ENCODE peak calls at places on chromosome 21, in ten cellular contexts. Q is fibroblast of lung, B is astrocyte, C is GM23248, O is DND-41, E is mesendoderm, A is endothelial cell of umbilical vein, H is HCT116, U is colonic mucosa, I is mesenchymal stem cell. D is an unnamed sample. For H3K27me3, the result is how much of the 10 kb centered on the place peaks cover.

GRCh38 chr21:36788116-36788515 is 89.2 kb downstream of the SIM2 start:
- DNase-seq in U (peak), O (no peak), B (no peak), C (no peak), Q (no peak), I (peak), A (no peak), E (no peak), H (peak), D (no peak)

GRCh38 chr21:42214081-42214750 is 4.7 kb upstream of the ABCG1 start:
- DNase-seq in I (no peak), A (no peak), C (no peak), H (no peak), E (no peak), Q (no peak), B (no peak), O (no peak), U (no peak), D (no peak)

GRCh38 chr21:37675202-37675801 is 241.0 kb downstream of the KCNJ6 start:
- DNase-seq in E (peak), A (peak), O (peak), I (peak), U (peak), Q (peak), H (peak), C (peak), B (peak), D (peak)

GRCh38 chr21:8991088-8991907 is 1530.1 kb upstream of the TPTE start:
- DNase-seq in E (no peak), A (peak), C (no peak), U (no peak), O (no peak), Q (peak), I (no peak), B (peak), H (no peak), D (no peak)

GRCh38 chr21:45974073-45975016 is 7.2 kb upstream of the COL6A1 start:
- DNase-seq in Q (peak), H (peak), A (peak), I (peak), U (no peak), O (no peak), C (peak), E (peak), B (peak), D (no peak)

GRCh38 chr21:41885341-41886024 is 6.3 kb upstream of the PRDM15 start:
- DNase-seq in O (no peak), Q (peak), A (no peak), C (no peak), U (no peak), E (no peak), H (no peak), I (peak), B (peak), D (no peak)

GRCh38 chr21:23624281-23624680 is 1983.0 kb downstream of the MRPL39 start:
- DNase-seq in O (no peak), H (no peak), A (no peak), C (no peak), B (no peak), Q (no peak), E (no peak), I (no peak), U (no peak), D (no peak)

GRCh38 chr21:46157987-46158451 is 2.6 kb upstream of the FTCD start:
- DNase-seq in B (no peak), I (no peak), U (no peak), H (no peak), C (no peak), A (no peak), O (no peak), E (no peak), Q (no peak), D (no peak)

GRCh38 chr21:42997053-42997452 is 22.7 kb downstream of the PKNOX1 start:
- DNase-seq in E (no peak), U (peak), C (peak), I (peak), O (no peak), Q (peak), H (no peak), B (peak), A (no peak), D (no peak)

GRCh38 chr21:16992448-16992847 is 520.4 kb upstream of the CXADR start:
- DNase-seq in B (no peak), O (no peak), C (no peak), Q (no peak), H (no peak), I (no peak), A (no peak), E (peak), U (no peak), D (no peak)

GRCh38 chr21:34968414-34969333 is 80.4 kb downstream of the RUNX1 start:
- DNase-seq in C (no peak), I (no peak), E (no peak), A (no peak), U (no peak), O (no peak), H (no peak), Q (no peak), B (no peak), D (no peak)

GRCh38 chr21:46092811-46093667 is 4.9 kb upstream of the COL6A2 start:
- DNase-seq in H (no peak), E (no peak), B (no peak), C (peak), Q (no peak), U (no peak), A (no peak), O (no peak), I (no peak), D (no peak)

GRCh38 chr21:17784604-17785402 is 34.4 kb downstream of the C21orf91 start:
- DNase-seq in I (no peak), H (no peak), E (no peak), Q (peak), O (no peak), U (no peak), A (no peak), C (no peak), B (peak), D (no peak)

GRCh38 chr21:35438643-35439404 is 389.7 kb upstream of the RUNX1 start:
- DNase-seq in B (peak), H (no peak), A (no peak), O (peak), Q (peak), I (no peak), U (peak), E (peak), C (no peak), D (no peak)

GRCh38 chr21:44337941-44338895 is 972 bp downstream of the CFAP410 start:
- DNase-seq in I (peak), O (peak), H (peak), A (peak), C (peak), E (peak), Q (peak), B (peak), U (peak), D (peak)
- H3K4me3 ChIP-seq in I (peak), O (peak), H (peak), A (no peak), C (peak), E (no peak), Q (peak), B (peak), U (peak), D (peak)

DNA sequence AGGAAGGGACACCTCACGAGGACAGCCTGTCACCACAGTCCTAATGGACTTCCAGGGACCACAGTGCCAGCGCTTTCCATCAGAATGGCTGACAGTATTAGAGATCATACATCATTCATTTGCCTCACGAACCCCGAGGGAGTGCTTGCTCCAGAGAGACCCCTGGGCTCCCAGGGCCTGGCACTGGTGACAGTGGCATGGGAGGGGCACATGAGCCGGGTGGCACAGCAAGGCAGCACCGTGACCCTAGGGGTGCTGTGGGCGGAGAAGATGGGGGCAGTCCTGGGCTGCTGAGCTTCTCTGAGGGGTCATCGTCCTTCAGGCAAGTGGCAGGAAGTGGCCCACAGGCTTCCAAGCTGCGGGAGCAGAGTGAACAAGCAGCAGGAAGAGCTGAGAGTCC is 16.4 kb upstream of the TSPEAR start:
- DNase-seq in C (no peak), U (no peak), A (no peak), I (no peak), O (no peak), E (no peak), H (no peak), Q (no peak), B (no peak), D (no peak)
- H3K27me3 ChIP-seq in C (half or more), U (under half), A (under half), I (half or more), O (under half), E (under half), H (under half), Q (under half), B (under half), D (half or more)

GRCh38 chr21:31753949-31754348 is 22.0 kb upstream of the SCAF4 start:
- DNase-seq in Q (no peak), B (no peak), I (no peak), E (peak), C (no peak), O (no peak), U (no peak), A (no peak), H (no peak), D (no peak)

GRCh38 chr21:31752352-31752751 is 20.4 kb upstream of the SCAF4 start:
- DNase-seq in C (peak), B (no peak), E (no peak), A (no peak), H (no peak), I (no peak), Q (peak), O (no peak), U (no peak), D (no peak)

GRCh38 chr21:31752967-31753366 is 21.0 kb upstream of the SCAF4 start:
- DNase-seq in A (no peak), O (no peak), U (no peak), B (no peak), H (no peak), Q (no peak), E (no peak), C (no peak), I (no peak), D (no peak)

GRCh38 chr21:31754561-31754960 is 22.6 kb upstream of the SCAF4 start:
- DNase-seq in I (no peak), C (no peak), O (no peak), B (no peak), A (no peak), E (no peak), Q (no peak), U (no peak), H (no peak), D (no peak)

DNA sequence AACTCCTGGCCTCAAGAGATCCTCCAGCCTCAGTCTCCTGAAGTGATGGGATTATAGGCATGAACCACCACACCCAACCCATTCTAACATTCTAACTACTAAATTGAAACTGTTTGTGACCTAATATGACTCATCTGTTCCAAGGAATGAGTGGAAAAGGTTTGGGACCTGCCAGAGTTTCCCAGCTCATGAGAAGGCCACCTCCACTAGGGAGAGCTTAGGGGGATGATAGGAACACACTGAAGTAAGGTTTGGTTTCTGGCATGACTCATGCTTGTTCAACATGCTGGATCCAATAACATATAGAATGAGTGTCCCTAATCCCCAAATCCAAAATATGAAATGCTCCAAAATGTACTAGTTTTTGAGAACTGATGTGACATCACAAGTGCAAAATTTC is 18.9 kb upstream of the SCAF4 start:
- DNase-seq in H (peak), B (peak), U (no peak), I (no peak), Q (peak), C (peak), A (no peak), E (no peak), O (no peak), D (no peak)
- H3K9ac ChIP-seq in H (no peak), B (no peak), U (no peak), I (no peak), Q (no peak), C (no peak), A (no peak), E (no peak), O (no peak), D (no peak)

GRCh38 chr21:33948096-33948950 is 32.7 kb upstream of the ATP5PO start:
- DNase-seq in H (peak), U (peak), B (peak), O (peak), A (peak), Q (peak), I (peak), E (peak), C (peak), D (peak)
- H3K4me3 ChIP-seq in H (peak), U (no peak), B (peak), O (peak), A (no peak), Q (no peak), I (no peak), E (no peak), C (peak), D (no peak)

DNA sequence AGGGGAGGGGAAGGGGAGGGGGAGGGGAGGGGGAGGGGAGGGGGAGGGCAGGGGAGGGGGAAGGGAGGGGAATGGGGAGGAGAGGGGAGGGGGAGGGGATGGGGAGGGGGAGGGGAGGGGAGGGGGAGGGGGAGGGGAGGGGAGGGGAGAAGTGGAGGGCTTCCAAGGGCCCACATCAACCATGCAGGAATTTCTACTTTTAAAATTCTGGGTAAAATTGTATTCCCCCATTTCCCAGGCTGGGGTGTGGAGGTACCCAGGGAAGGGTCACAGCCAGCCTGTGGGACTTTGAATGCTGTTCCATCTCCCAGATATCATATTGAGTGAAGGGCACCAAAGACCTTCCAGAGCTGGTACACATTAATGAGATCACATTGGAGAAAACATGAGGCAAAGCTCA is 126.9 kb upstream of the ETS2 start:
- DNase-seq in H (no peak), I (no peak), U (no peak), O (no peak), Q (no peak), C (no peak), E (no peak), B (no peak), A (no peak), D (no peak)
- H3K27me3 ChIP-seq in H (under half), I (under half), U (under half), O (under half), Q (under half), C (under half), E (under half), B (under half), A (under half), D (under half)

GRCh38 chr21:25752389-25752788 is 17.6 kb downstream of the GABPA start:
- DNase-seq in H (no peak), Q (no peak), B (no peak), U (no peak), O (no peak), A (no peak), E (no peak), C (no peak), I (no peak), D (no peak)

GRCh38 chr21:25750085-25750484 is 15.3 kb downstream of the GABPA start:
- DNase-seq in H (no peak), E (peak), Q (no peak), I (no peak), C (no peak), O (peak), B (no peak), A (no peak), U (no peak), D (no peak)
- H3K9ac ChIP-seq in H (no peak), E (no peak), Q (no peak), I (no peak), C (no peak), O (no peak), B (no peak), A (no peak), U (no peak), D (no peak)

GRCh38 chr21:15759469-15759868 is 29.7 kb downstream of the USP25 start:
- DNase-seq in Q (no peak), A (no peak), O (no peak), E (peak), C (no peak), B (no peak), H (no peak), I (no peak), U (no peak), D (no peak)
- H3K4me3 ChIP-seq in Q (no peak), A (no peak), O (no peak), E (no peak), C (no peak), B (no peak), H (no peak), I (no peak), U (no peak), D (no peak)

GRCh38 chr21:33064623-33064996 is 5.3 kb upstream of the OLIG1 start:
- DNase-seq in U (no peak), H (no peak), E (no peak), O (no peak), A (peak), C (no peak), B (no peak), I (no peak), Q (no peak), D (no peak)
- H3K27me3 ChIP-seq in U (under half), H (under half), E (under half), O (under half), A (half or more), C (half or more), B (half or more), I (half or more), Q (half or more), D (half or more)

DNA sequence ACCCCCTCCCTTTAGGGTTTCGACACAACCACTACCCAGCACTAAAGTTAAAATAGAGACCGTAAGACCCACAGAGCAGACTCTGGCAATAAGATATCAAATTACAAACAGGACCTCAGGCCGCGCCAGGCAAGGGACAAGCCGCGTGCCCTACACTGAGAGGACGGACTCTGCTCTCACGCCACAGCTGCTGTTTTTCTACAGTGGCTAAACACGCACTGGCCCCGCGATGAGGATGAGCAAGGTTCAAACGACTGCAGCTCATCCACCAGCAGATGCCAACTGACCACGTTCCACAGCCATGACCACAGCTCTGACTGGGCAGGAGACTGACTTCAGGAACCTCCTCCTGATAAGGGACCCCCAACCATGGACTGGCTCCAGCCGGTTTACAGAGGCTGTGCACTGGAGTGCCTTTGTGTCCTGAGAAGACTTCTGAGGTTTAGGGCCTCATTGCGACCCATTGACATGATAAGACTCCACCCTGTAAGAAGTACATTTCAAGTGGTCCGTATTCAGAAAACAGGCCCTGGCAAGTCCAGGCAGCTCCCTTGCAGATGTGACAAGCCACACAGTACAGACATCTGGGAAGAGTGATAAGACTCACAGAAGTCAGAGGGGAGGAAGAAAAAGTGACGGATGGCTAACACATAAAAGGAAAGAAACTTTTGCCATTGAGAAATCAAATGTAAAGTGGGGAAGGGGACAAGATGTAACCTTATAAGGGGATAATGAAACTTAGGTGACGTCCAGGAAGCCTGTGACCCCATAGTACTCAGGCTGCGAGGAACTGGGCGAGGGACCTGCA is 1.5 kb upstream of the KRTAP10-6 start:
- DNase-seq in I (peak), E (peak), B (no peak), U (no peak), A (no peak), Q (peak), O (no peak), H (no peak), C (no peak), D (no peak)
- H3K9ac ChIP-seq in I (no peak), E (no peak), B (no peak), U (no peak), A (no peak), Q (no peak), O (no peak), H (no peak), C (no peak), D (no peak)

D was measured in NT2/D1.